ENCODE peak calls at places on chromosomes 16 and 17, in nine cellular contexts. One of them, this sample, is unnamed.

GRCh38 chr16:3646348-3646920 is 8.1 kb upstream of the DNASE1 start:
- DNase-seq in activated gamma-delta T cell treated with anti-CD3 and anti-CD28 coated beads, Interleukin-2, amount 50 U/mL, for 16 hours: no peak
- DNase-seq in aorta: peak
- DNase-seq in GOT3: no peak
- DNase-seq in Karpas-422: no peak
- DNase-seq in AG08396: peak
- DNase-seq in fibroblast of the aortic adventitia: no peak
- DNase-seq in skeletal muscle cell: no peak
- DNase-seq in HFF-Myc: no peak
- DNase-seq in this sample: no peak

GRCh38 chr16:49921791-49922456 is 66.0 kb upstream of the ZNF423 start:
- DNase-seq in activated gamma-delta T cell treated with anti-CD3 and anti-CD28 coated beads, Interleukin-2, amount 50 U/mL, for 16 hours: no peak
- DNase-seq in aorta: peak
- DNase-seq in GOT3: no peak
- DNase-seq in Karpas-422: peak
- DNase-seq in AG08396: peak
- DNase-seq in fibroblast of the aortic adventitia: peak
- DNase-seq in skeletal muscle cell: peak
- DNase-seq in HFF-Myc: peak
- DNase-seq in this sample: peak

GRCh38 chr17:75555679-75556153 is 30.2 kb downstream of the LLGL2 start:
- DNase-seq in activated gamma-delta T cell treated with anti-CD3 and anti-CD28 coated beads, Interleukin-2, amount 50 U/mL, for 16 hours: no peak
- DNase-seq in aorta: no peak
- DNase-seq in GOT3: no peak
- DNase-seq in Karpas-422: no peak
- DNase-seq in AG08396: no peak
- DNase-seq in fibroblast of the aortic adventitia: no peak
- DNase-seq in skeletal muscle cell: no peak
- DNase-seq in HFF-Myc: no peak
- DNase-seq in this sample: no peak

GRCh38 chr16:4682616-4683254 is 10.6 kb upstream of the NUDT16L1 start:
- DNase-seq in activated gamma-delta T cell treated with anti-CD3 and anti-CD28 coated beads, Interleukin-2, amount 50 U/mL, for 16 hours: no peak
- DNase-seq in aorta: no peak
- DNase-seq in GOT3: no peak
- DNase-seq in Karpas-422: no peak
- DNase-seq in AG08396: no peak
- DNase-seq in fibroblast of the aortic adventitia: no peak
- DNase-seq in skeletal muscle cell: no peak
- DNase-seq in HFF-Myc: no peak
- DNase-seq in this sample: no peak

GRCh38 chr17:42563543-42563942 is 1.6 kb downstream of the COASY start:
- DNase-seq in activated gamma-delta T cell treated with anti-CD3 and anti-CD28 coated beads, Interleukin-2, amount 50 U/mL, for 16 hours: no peak
- DNase-seq in aorta: peak
- DNase-seq in GOT3: no peak
- DNase-seq in Karpas-422: no peak
- DNase-seq in AG08396: no peak
- DNase-seq in fibroblast of the aortic adventitia: no peak
- DNase-seq in skeletal muscle cell: no peak
- DNase-seq in HFF-Myc: no peak
- DNase-seq in this sample: no peak

GRCh38 chr17:66494023-66494803 is 191.8 kb downstream of the PRKCA start:
- DNase-seq in activated gamma-delta T cell treated with anti-CD3 and anti-CD28 coated beads, Interleukin-2, amount 50 U/mL, for 16 hours: no peak
- DNase-seq in aorta: no peak
- DNase-seq in GOT3: no peak
- DNase-seq in Karpas-422: no peak
- DNase-seq in AG08396: peak
- DNase-seq in fibroblast of the aortic adventitia: peak
- DNase-seq in skeletal muscle cell: peak
- DNase-seq in HFF-Myc: peak
- DNase-seq in this sample: peak

GRCh38 chr16:4264546-4264945 is 8.3 kb downstream of the TFAP4 start:
- DNase-seq in activated gamma-delta T cell treated with anti-CD3 and anti-CD28 coated beads, Interleukin-2, amount 50 U/mL, for 16 hours: no peak
- DNase-seq in aorta: no peak
- DNase-seq in GOT3: no peak
- DNase-seq in Karpas-422: no peak
- DNase-seq in AG08396: peak
- DNase-seq in fibroblast of the aortic adventitia: peak
- DNase-seq in skeletal muscle cell: no peak
- DNase-seq in HFF-Myc: no peak
- DNase-seq in this sample: no peak

GRCh38 chr17:48732688-48733629 is 4.4 kb upstream of the HOXB13 start:
- DNase-seq in activated gamma-delta T cell treated with anti-CD3 and anti-CD28 coated beads, Interleukin-2, amount 50 U/mL, for 16 hours: no peak
- DNase-seq in aorta: peak
- DNase-seq in GOT3: no peak
- DNase-seq in Karpas-422: no peak
- DNase-seq in AG08396: no peak
- DNase-seq in fibroblast of the aortic adventitia: no peak
- DNase-seq in skeletal muscle cell: no peak
- DNase-seq in HFF-Myc: no peak
- DNase-seq in this sample: no peak

GRCh38 chr17:5911919-5912318 is 158.3 kb upstream of the WSCD1 start:
- DNase-seq in activated gamma-delta T cell treated with anti-CD3 and anti-CD28 coated beads, Interleukin-2, amount 50 U/mL, for 16 hours: no peak
- DNase-seq in aorta: no peak
- DNase-seq in GOT3: no peak
- DNase-seq in Karpas-422: no peak
- DNase-seq in AG08396: no peak
- DNase-seq in fibroblast of the aortic adventitia: no peak
- DNase-seq in skeletal muscle cell: no peak
- DNase-seq in HFF-Myc: no peak
- DNase-seq in this sample: no peak

GRCh38 chr17:68048996-68049395 is 13.5 kb downstream of the KPNA2 start:
- DNase-seq in activated gamma-delta T cell treated with anti-CD3 and anti-CD28 coated beads, Interleukin-2, amount 50 U/mL, for 16 hours: no peak
- DNase-seq in aorta: no peak
- DNase-seq in GOT3: no peak
- DNase-seq in Karpas-422: peak
- DNase-seq in AG08396: no peak
- DNase-seq in fibroblast of the aortic adventitia: no peak
- DNase-seq in skeletal muscle cell: no peak
- DNase-seq in HFF-Myc: no peak
- DNase-seq in this sample: no peak

GRCh38 chr17:10777890-10778289 is 26.0 kb downstream of the TMEM238L start:
- DNase-seq in activated gamma-delta T cell treated with anti-CD3 and anti-CD28 coated beads, Interleukin-2, amount 50 U/mL, for 16 hours: no peak
- DNase-seq in aorta: no peak
- DNase-seq in GOT3: no peak
- DNase-seq in Karpas-422: no peak
- DNase-seq in AG08396: no peak
- DNase-seq in fibroblast of the aortic adventitia: no peak
- DNase-seq in skeletal muscle cell: no peak
- DNase-seq in HFF-Myc: no peak
- DNase-seq in this sample: no peak

GRCh38 chr16:65125322-65125721 is 3.5 kb upstream of the CDH11 start:
- DNase-seq in activated gamma-delta T cell treated with anti-CD3 and anti-CD28 coated beads, Interleukin-2, amount 50 U/mL, for 16 hours: no peak
- DNase-seq in aorta: no peak
- DNase-seq in GOT3: no peak
- DNase-seq in Karpas-422: no peak
- DNase-seq in AG08396: no peak
- DNase-seq in fibroblast of the aortic adventitia: peak
- DNase-seq in skeletal muscle cell: no peak
- DNase-seq in HFF-Myc: no peak
- DNase-seq in this sample: no peak

GRCh38 chr17:47883589-47884426 is 12.2 kb upstream of the SP2 start:
- DNase-seq in activated gamma-delta T cell treated with anti-CD3 and anti-CD28 coated beads, Interleukin-2, amount 50 U/mL, for 16 hours: no peak
- DNase-seq in aorta: peak
- DNase-seq in GOT3: no peak
- DNase-seq in Karpas-422: no peak
- DNase-seq in AG08396: no peak
- DNase-seq in fibroblast of the aortic adventitia: no peak
- DNase-seq in skeletal muscle cell: peak
- DNase-seq in HFF-Myc: no peak
- DNase-seq in this sample: no peak

GRCh38 chr17:44921122-44921882 is 6.0 kb upstream of the GFAP start:
- DNase-seq in activated gamma-delta T cell treated with anti-CD3 and anti-CD28 coated beads, Interleukin-2, amount 50 U/mL, for 16 hours: no peak
- DNase-seq in aorta: peak
- DNase-seq in GOT3: no peak
- DNase-seq in Karpas-422: no peak
- DNase-seq in AG08396: no peak
- DNase-seq in fibroblast of the aortic adventitia: no peak
- DNase-seq in skeletal muscle cell: no peak
- DNase-seq in HFF-Myc: no peak
- DNase-seq in this sample: no peak

GRCh38 chr17:18323007-18323406 is 7.9 kb downstream of the SMCR8 start:
- DNase-seq in activated gamma-delta T cell treated with anti-CD3 and anti-CD28 coated beads, Interleukin-2, amount 50 U/mL, for 16 hours: no peak
- DNase-seq in aorta: peak
- DNase-seq in GOT3: no peak
- DNase-seq in Karpas-422: peak
- DNase-seq in AG08396: peak
- DNase-seq in fibroblast of the aortic adventitia: no peak
- DNase-seq in skeletal muscle cell: no peak
- DNase-seq in HFF-Myc: no peak
- DNase-seq in this sample: peak

GRCh38 chr17:5533486-5534315 is 47.3 kb downstream of the MIS12 start:
- DNase-seq in activated gamma-delta T cell treated with anti-CD3 and anti-CD28 coated beads, Interleukin-2, amount 50 U/mL, for 16 hours: no peak
- DNase-seq in aorta: no peak
- DNase-seq in GOT3: no peak
- DNase-seq in Karpas-422: no peak
- DNase-seq in AG08396: no peak
- DNase-seq in fibroblast of the aortic adventitia: no peak
- DNase-seq in skeletal muscle cell: no peak
- DNase-seq in HFF-Myc: no peak
- DNase-seq in this sample: no peak

GRCh38 chr17:1907818-1908698 is 78.3 kb downstream of the RPA1 start:
- DNase-seq in activated gamma-delta T cell treated with anti-CD3 and anti-CD28 coated beads, Interleukin-2, amount 50 U/mL, for 16 hours: no peak
- DNase-seq in aorta: no peak
- DNase-seq in GOT3: no peak
- DNase-seq in Karpas-422: peak
- DNase-seq in AG08396: peak
- DNase-seq in fibroblast of the aortic adventitia: peak
- DNase-seq in skeletal muscle cell: no peak
- DNase-seq in HFF-Myc: no peak
- DNase-seq in this sample: peak

GRCh38 chr17:37494401-37494831 is 4.7 kb downstream of the DUSP14 start:
- DNase-seq in activated gamma-delta T cell treated with anti-CD3 and anti-CD28 coated beads, Interleukin-2, amount 50 U/mL, for 16 hours: no peak
- DNase-seq in aorta: no peak
- DNase-seq in GOT3: no peak
- DNase-seq in Karpas-422: no peak
- DNase-seq in AG08396: no peak
- DNase-seq in fibroblast of the aortic adventitia: peak
- DNase-seq in skeletal muscle cell: no peak
- DNase-seq in HFF-Myc: no peak
- DNase-seq in this sample: peak

This sample was measured in cardiac fibroblast.